ENCODE peak calls at places on chromosomes 6 and 20, in nine cellular contexts. M is head of caudate nucleus, V is lung microvascular endothelial cell, T is T-helper 2 cell, A is AG08396, I is cerebellar cortex, O is SW 1271, X is ACHN, C is HEK293T. G is an unnamed sample.

GRCh38 chr6:31614674-31615578 is at the start of gene AIF1:
- DNase-seq in M (no peak), V (no peak), T (no peak), A (no peak), I (no peak), O (no peak), X (no peak), C (no peak), G (no peak)

GRCh38 chr6:36914227-36914794 is 28.6 kb downstream of the C6orf89 start:
- DNase-seq in M (peak; percentile 16), V (peak; percentile 73), T (no peak), A (no peak), I (no peak), O (no peak), X (peak; percentile 80), C (no peak), G (no peak)

GRCh38 chr6:11595903-11596302 is 58.4 kb downstream of the TMEM170B start:
- DNase-seq in M (no peak), V (no peak), T (no peak), A (no peak), I (no peak), O (no peak), X (peak; percentile 16), C (peak; percentile 25), G (no peak)

GRCh38 chr20:33793011-33793931 is 17.9 kb upstream of the CHMP4B start:
- DNase-seq in M (no peak), V (peak; percentile 81), T (no peak), A (peak; percentile 28), I (no peak), O (no peak), X (no peak), C (no peak), G (no peak)

GRCh38 chr20:4234128-4234527 is 218.8 kb upstream of the RNF24 start:
- DNase-seq in M (no peak), V (peak; percentile 90), T (no peak), A (peak; percentile 69), I (peak; percentile 77), O (no peak), X (no peak), C (no peak), G (no peak)

GRCh38 chr6:79138146-79138545 is 60.1 kb upstream of the PHIP start:
- DNase-seq in M (no peak), V (no peak), T (no peak), A (no peak), I (no peak), O (no peak), X (no peak), C (no peak), G (no peak)

GRCh38 chr20:32474717-32474966 is 110.5 kb downstream of the NOL4L start:
- DNase-seq in M (no peak), V (no peak), T (no peak), A (no peak), I (no peak), O (no peak), X (no peak), C (no peak), G (no peak)

GRCh38 chr6:157273756-157274088 is 49.6 kb downstream of the TMEM242 start:
- DNase-seq in M (peak; percentile 42), V (no peak), T (peak; percentile 39), A (no peak), I (no peak), O (no peak), X (no peak), C (peak; percentile 82), G (peak; percentile 86)

GRCh38 chr6:35197196-35197595 is 16.6 kb upstream of the SCUBE3 start:
- DNase-seq in M (peak; percentile 11), V (no peak), T (no peak), A (no peak), I (no peak), O (no peak), X (no peak), C (no peak), G (no peak)

GRCh38 chr6:122995930-122996796 is at the start of gene CLVS2:
- DNase-seq in M (peak; percentile 71), V (no peak), T (no peak), A (peak; percentile 6), I (peak; percentile 84), O (no peak), X (no peak), C (peak; percentile 81), G (peak; percentile 25)

GRCh38 chr20:49352821-49353220 is 75.0 kb upstream of the ZNFX1 start:
- DNase-seq in M (peak; percentile 34), V (no peak), T (no peak), A (no peak), I (no peak), O (no peak), X (no peak), C (no peak), G (no peak)

GRCh38 chr6:7243188-7243942 is 69.6 kb downstream of the SSR1 start:
- DNase-seq in M (peak; percentile 78), V (peak; percentile 63), T (no peak), A (peak; percentile 84), I (peak; percentile 77), O (peak; percentile 22), X (peak; percentile 67), C (peak; percentile 72), G (peak; percentile 77)

GRCh38 chr20:34954905-34955231 is 738 bp downstream of the GSS start:
- DNase-seq in M (no peak), V (peak; percentile 43), T (no peak), A (peak; percentile 44), I (peak; percentile 71), O (peak; percentile 77), X (peak; percentile 47), C (peak; percentile 30), G (no peak)

GRCh38 chr20:41170386-41171105 is 33.2 kb downstream of the PLCG1 start:
- DNase-seq in M (no peak), V (no peak), T (no peak), A (no peak), I (peak; percentile 73), O (no peak), X (no peak), C (no peak), G (no peak)

GRCh38 chr6:33279971-33280511 is 3.1 kb downstream of the B3GALT4 start:
- DNase-seq in M (no peak), V (peak; percentile 76), T (no peak), A (no peak), I (peak; percentile 81), O (peak; percentile 55), X (peak; percentile 82), C (peak; percentile 81), G (no peak)

GRCh38 chr6:144820270-144820669 is 535.1 kb downstream of the UTRN start:
- DNase-seq in M (no peak), V (no peak), T (no peak), A (no peak), I (no peak), O (no peak), X (no peak), C (no peak), G (no peak)

GRCh38 chr6:133778414-133778813 is 110.5 kb upstream of the TCF21 start:
- DNase-seq in M (no peak), V (peak; percentile 43), T (no peak), A (peak; percentile 44), I (no peak), O (no peak), X (no peak), C (no peak), G (no peak)

GRCh38 chr20:56348306-56348695 is 10.5 kb upstream of the FAM210B start:
- DNase-seq in M (no peak), V (peak; percentile 5), T (no peak), A (no peak), I (no peak), O (no peak), X (no peak), C (no peak), G (no peak)

GRCh38 chr6:155495011-155495768 is 39.6 kb upstream of the NOX3 start:
- DNase-seq in M (peak; percentile 39), V (peak; percentile 49), T (no peak), A (peak; percentile 77), I (peak; percentile 12), O (no peak), X (no peak), C (peak; percentile 37), G (no peak)

GRCh38 chr6:48486876-48487275 is 375.9 kb upstream of the PTCHD4 start:
- DNase-seq in M (no peak), V (no peak), T (no peak), A (no peak), I (no peak), O (no peak), X (no peak), C (no peak), G (no peak)

GRCh38 chr20:58294497-58295455 is 14.7 kb upstream of the RAB22A start:
- DNase-seq in M (no peak), V (no peak), T (no peak), A (no peak), I (no peak), O (no peak), X (no peak), C (no peak), G (no peak)

GRCh38 chr6:75349262-75349984 is 64.8 kb upstream of the TMEM30A start:
- DNase-seq in M (no peak), V (peak; percentile 37), T (no peak), A (peak; percentile 11), I (no peak), O (no peak), X (peak; percentile 53), C (peak; percentile 61), G (peak; percentile 45)

GRCh38 chr6:133247581-133247980 is 6.4 kb downstream of the EYA4 start:
- DNase-seq in M (no peak), V (no peak), T (no peak), A (no peak), I (no peak), O (no peak), X (no peak), C (no peak), G (no peak)

GRCh38 chr6:41967312-41968287 is 26.0 kb upstream of the CCND3 start:
- DNase-seq in M (no peak), V (peak; percentile 48), T (no peak), A (no peak), I (no peak), O (peak; percentile 46), X (peak; percentile 75), C (no peak), G (no peak)

GRCh38 chr6:25774120-25774730 is 19.7 kb downstream of the SLC17A4 start:
- DNase-seq in M (no peak), V (no peak), T (no peak), A (no peak), I (no peak), O (no peak), X (no peak), C (no peak), G (no peak)

GRCh38 chr20:2151805-2152727 is 50.4 kb downstream of the STK35 start:
- DNase-seq in M (no peak), V (peak; percentile 20), T (no peak), A (peak; percentile 62), I (no peak), O (no peak), X (peak; percentile 42), C (no peak), G (no peak)